ENCODE peak calls at places on chromosomes 2 and 18, in nine cellular contexts. O, V, N, Y, K, A, I, W and U are unnamed samples.

GRCh38 chr18:36354989-36355388 is 57.5 kb downstream of the FHOD3 start:
- DNase-seq in O (no peak), V (peak), N (peak), Y (peak), K (no peak), A (no peak), I (peak), W (no peak), U (no peak)

GRCh38 chr2:166091439-166091838 is 36.4 kb downstream of the SCN1A start:
- DNase-seq in O (no peak), V (peak), N (peak), Y (no peak), K (no peak), A (peak), I (no peak), W (peak), U (no peak)

GRCh38 chr2:18883626-18884456 is 294.5 kb upstream of the NT5C1B start:
- DNase-seq in O (no peak), V (no peak), N (peak), Y (peak), K (no peak), A (peak), I (peak), W (no peak), U (no peak)

GRCh38 chr2:162301151-162301804 is 17.2 kb downstream of the IFIH1 start:
- DNase-seq in O (no peak), V (peak), N (peak), Y (peak), K (no peak), A (peak), I (peak), W (peak), U (no peak)

GRCh38 chr2:60958800-60959199 is 58.7 kb upstream of the PEX13 start:
- DNase-seq in O (no peak), V (peak), N (peak), Y (peak), K (no peak), A (no peak), I (peak), W (no peak), U (peak)

GRCh38 chr2:33135645-33136044 is 188.9 kb downstream of the LTBP1 start:
- DNase-seq in O (no peak), V (no peak), N (peak), Y (peak), K (no peak), A (peak), I (no peak), W (no peak), U (no peak)

GRCh38 chr2:148989882-148990493 is 48.5 kb upstream of the LYPD6B start:
- DNase-seq in O (peak), V (peak), N (peak), Y (peak), K (peak), A (peak), I (peak), W (peak), U (peak)

GRCh38 chr2:174952607-174953006 is 52.6 kb downstream of the CHN1 start:
- DNase-seq in O (no peak), V (peak), N (peak), Y (no peak), K (no peak), A (peak), I (no peak), W (no peak), U (no peak)

GRCh38 chr2:317501-318424 is 29.9 kb upstream of the ALKAL2 start:
- DNase-seq in O (no peak), V (peak), N (peak), Y (peak), K (no peak), A (peak), I (peak), W (no peak), U (no peak)

GRCh38 chr2:203730076-203730729 is 23.8 kb downstream of the CD28 start:
- DNase-seq in O (no peak), V (peak), N (peak), Y (peak), K (no peak), A (peak), I (peak), W (no peak), U (no peak)

GRCh38 chr2:165913636-165914035 is 39.9 kb downstream of the TTC21B start:
- DNase-seq in O (no peak), V (no peak), N (no peak), Y (no peak), K (no peak), A (no peak), I (no peak), W (no peak), U (no peak)

GRCh38 chr2:60213865-60214657 is 339.4 kb downstream of the BCL11A start:
- DNase-seq in O (no peak), V (no peak), N (no peak), Y (peak), K (no peak), A (no peak), I (peak), W (no peak), U (peak)

GRCh38 chr2:9250091-9250490 is 43.5 kb downstream of the ASAP2 start:
- DNase-seq in O (no peak), V (no peak), N (no peak), Y (no peak), K (no peak), A (no peak), I (peak), W (no peak), U (no peak)

GRCh38 chr2:44286884-44287638 is 11.8 kb downstream of the SLC3A1 start:
- DNase-seq in O (no peak), V (no peak), N (no peak), Y (no peak), K (no peak), A (no peak), I (no peak), W (no peak), U (no peak)

GRCh38 chr2:151071906-151072305 is 189.8 kb downstream of the RBM43 start:
- DNase-seq in O (no peak), V (no peak), N (peak), Y (peak), K (no peak), A (no peak), I (no peak), W (no peak), U (no peak)

GRCh38 chr2:158716091-158716815 is 78.9 kb upstream of the DAPL1 start:
- DNase-seq in O (no peak), V (peak), N (no peak), Y (no peak), K (no peak), A (no peak), I (no peak), W (no peak), U (no peak)

GRCh38 chr18:3710712-3711269 is 260.8 kb downstream of the TGIF1 start:
- DNase-seq in O (no peak), V (no peak), N (no peak), Y (peak), K (no peak), A (peak), I (peak), W (no peak), U (no peak)

GRCh38 chr18:68667121-68667520 is 47.8 kb downstream of the TMX3 start:
- DNase-seq in O (no peak), V (peak), N (peak), Y (peak), K (no peak), A (peak), I (no peak), W (no peak), U (no peak)

GRCh38 chr2:8571286-8571791 is 110.5 kb upstream of the ID2 start:
- DNase-seq in O (peak), V (no peak), N (no peak), Y (no peak), K (no peak), A (no peak), I (no peak), W (no peak), U (no peak)

GRCh38 chr2:178306351-178307073 is 112.2 kb downstream of the OSBPL6 start:
- DNase-seq in O (peak), V (no peak), N (peak), Y (peak), K (peak), A (peak), I (peak), W (peak), U (no peak)

GRCh38 chr2:222352981-222353380 is 54.2 kb upstream of the PAX3 start:
- DNase-seq in O (no peak), V (no peak), N (no peak), Y (no peak), K (no peak), A (no peak), I (peak), W (no peak), U (no peak)

GRCh38 chr2:74703373-74703772 is 49.3 kb downstream of the SEMA4F start:
- DNase-seq in O (no peak), V (no peak), N (no peak), Y (no peak), K (no peak), A (peak), I (no peak), W (no peak), U (no peak)

GRCh38 chr2:66494708-66495107 is 59.8 kb downstream of the MEIS1 start:
- DNase-seq in O (no peak), V (peak), N (peak), Y (peak), K (no peak), A (peak), I (peak), W (peak), U (peak)

GRCh38 chr2:239376351-239376750 is 24.5 kb downstream of the HDAC4 start:
- DNase-seq in O (no peak), V (no peak), N (no peak), Y (no peak), K (no peak), A (no peak), I (no peak), W (no peak), U (no peak)

GRCh38 chr2:219429958-219430586 is 4.6 kb upstream of the SPEG start:
- DNase-seq in O (peak), V (no peak), N (no peak), Y (no peak), K (no peak), A (no peak), I (no peak), W (no peak), U (no peak)

GRCh38 chr2:165070089-165070488 is 114.8 kb upstream of the SLC38A11 start:
- DNase-seq in O (peak), V (no peak), N (no peak), Y (peak), K (no peak), A (no peak), I (no peak), W (no peak), U (no peak)

GRCh38 chr18:77008006-77008405 is 124.6 kb downstream of the MBP start:
- DNase-seq in O (no peak), V (no peak), N (no peak), Y (no peak), K (no peak), A (no peak), I (no peak), W (no peak), U (no peak)

GRCh38 chr2:101360229-101360628 is 27.1 kb downstream of the CREG2 start:
- DNase-seq in O (no peak), V (peak), N (peak), Y (peak), K (no peak), A (no peak), I (peak), W (no peak), U (no peak)

GRCh38 chr2:72326759-72327158 is 179.1 kb upstream of the CYP26B1 start:
- DNase-seq in O (no peak), V (peak), N (no peak), Y (peak), K (no peak), A (no peak), I (peak), W (no peak), U (no peak)

GRCh38 chr2:228516019-228516418 is 334.5 kb upstream of the SPHKAP start:
- DNase-seq in O (no peak), V (no peak), N (no peak), Y (no peak), K (no peak), A (no peak), I (no peak), W (no peak), U (no peak)

GRCh38 chr18:74819433-74820059 is 221.9 kb downstream of the ZNF407 start:
- DNase-seq in O (peak), V (no peak), N (no peak), Y (no peak), K (no peak), A (no peak), I (no peak), W (peak), U (no peak)

GRCh38 chr2:202963712-202964111 is 51.0 kb upstream of the NBEAL1 start:
- DNase-seq in O (no peak), V (no peak), N (no peak), Y (no peak), K (no peak), A (no peak), I (no peak), W (no peak), U (no peak)

GRCh38 chr2:101725515-101726192 is 28.1 kb downstream of the MAP4K4 start:
- DNase-seq in O (peak), V (no peak), N (no peak), Y (peak), K (no peak), A (no peak), I (no peak), W (peak), U (no peak)

GRCh38 chr2:197237720-197238370 is 72.7 kb downstream of the ANKRD44 start:
- DNase-seq in O (no peak), V (no peak), N (no peak), Y (no peak), K (no peak), A (no peak), I (no peak), W (no peak), U (no peak)
- H3K9ac ChIP-seq in O (no peak), V (no peak), N (no peak), Y (no peak), K (peak), A (no peak), I (no peak), W (no peak), U (no peak)

GRCh38 chr2:218298314-218298875 is 6.1 kb upstream of the TMBIM1 start:
- DNase-seq in O (no peak), V (no peak), N (no peak), Y (no peak), K (no peak), A (no peak), I (no peak), W (no peak), U (no peak)
- H3K9ac ChIP-seq in O (no peak), V (no peak), N (no peak), Y (no peak), K (no peak), A (no peak), I (peak), W (no peak), U (peak)

GRCh38 chr2:43224131-43224570 is 2.3 kb downstream of the ZFP36L2 start:
- DNase-seq in O (peak), V (peak), N (peak), Y (peak), K (no peak), A (peak), I (peak), W (peak), U (no peak)
- H3K9ac ChIP-seq in O (peak), V (peak), N (peak), Y (peak), K (peak), A (peak), I (peak), W (peak), U (peak)

DNA sequence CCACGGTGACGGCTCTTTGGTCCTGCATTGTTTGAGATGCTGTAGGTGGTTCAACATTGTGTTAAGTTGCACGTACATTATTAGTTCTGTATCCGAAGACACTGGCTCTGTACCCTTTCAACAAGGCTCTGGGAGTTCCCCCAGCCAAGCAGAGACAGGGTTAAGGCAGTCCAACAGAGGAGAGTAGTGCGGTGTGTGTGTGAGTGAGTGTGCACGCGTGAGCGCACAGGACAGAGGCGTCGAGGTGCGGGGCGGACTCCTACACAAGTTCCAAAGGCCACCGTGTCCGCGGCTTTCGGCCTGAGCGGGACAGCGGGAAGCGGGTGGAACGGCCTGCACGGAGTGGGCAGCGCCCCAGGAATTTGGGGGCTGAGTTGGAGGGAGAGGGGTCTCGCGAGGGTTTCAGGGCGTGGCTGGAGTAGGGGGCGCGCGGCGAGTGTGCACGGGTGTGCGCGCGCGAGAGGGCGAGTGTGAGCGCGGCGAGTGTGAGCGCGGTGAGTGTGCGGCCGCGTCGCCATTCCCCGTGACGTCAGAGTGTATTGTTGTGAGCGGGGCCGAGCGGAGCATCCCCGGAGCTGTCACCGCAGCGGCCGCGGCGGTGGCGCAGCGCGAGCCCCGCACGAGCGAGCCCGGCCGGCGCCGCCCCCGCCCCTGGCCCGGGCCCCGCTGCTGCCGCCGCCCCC is at the start of gene ASXL3:
- DNase-seq in O (peak), V (peak), N (no peak), Y (peak), K (no peak), A (peak), I (no peak), W (no peak), U (no peak)
- H3K9ac ChIP-seq in O (peak), V (peak), N (peak), Y (no peak), K (no peak), A (peak), I (no peak), W (no peak), U (no peak)

GRCh38 chr2:240386321-240386720 is 49.1 kb upstream of the GPC1 start:
- DNase-seq in O (no peak), V (no peak), N (no peak), Y (no peak), K (no peak), A (no peak), I (no peak), W (no peak), U (no peak)

GRCh38 chr2:240388471-240389301 is 46.8 kb upstream of the GPC1 start:
- DNase-seq in O (no peak), V (no peak), N (no peak), Y (no peak), K (no peak), A (no peak), I (no peak), W (no peak), U (no peak)

GRCh38 chr2:240387325-240387668 is 48.2 kb upstream of the GPC1 start:
- DNase-seq in O (no peak), V (no peak), N (no peak), Y (no peak), K (no peak), A (no peak), I (no peak), W (no peak), U (no peak)

GRCh38 chr2:240389302-240389805 is 46.1 kb upstream of the GPC1 start:
- DNase-seq in O (no peak), V (no peak), N (no peak), Y (no peak), K (no peak), A (no peak), I (no peak), W (no peak), U (no peak)

GRCh38 chr2:240387669-240388358 is 47.6 kb upstream of the GPC1 start:
- DNase-seq in O (no peak), V (peak), N (peak), Y (peak), K (no peak), A (peak), I (peak), W (peak), U (no peak)
- H3K9ac ChIP-seq in O (no peak), V (peak), N (peak), Y (peak), K (no peak), A (peak), I (no peak), W (no peak), U (no peak)

GRCh38 chr2:110682872-110683271 is 5.0 kb upstream of the BUB1 start:
- DNase-seq in O (no peak), V (no peak), N (no peak), Y (no peak), K (no peak), A (no peak), I (no peak), W (no peak), U (no peak)

GRCh38 chr2:110679337-110679707 is 1.5 kb upstream of the BUB1 start:
- DNase-seq in O (no peak), V (peak), N (no peak), Y (peak), K (no peak), A (peak), I (no peak), W (peak), U (no peak)

GRCh38 chr2:110679865-110680264 is 2.0 kb upstream of the BUB1 start:
- DNase-seq in O (no peak), V (no peak), N (no peak), Y (no peak), K (no peak), A (no peak), I (no peak), W (no peak), U (no peak)

GRCh38 chr2:110678457-110679336 is 834 bp upstream of the BUB1 start:
- DNase-seq in O (no peak), V (peak), N (peak), Y (peak), K (no peak), A (peak), I (peak), W (peak), U (no peak)

GRCh38 chr2:110682267-110682666 is 4.4 kb upstream of the BUB1 start:
- DNase-seq in O (no peak), V (no peak), N (no peak), Y (no peak), K (no peak), A (no peak), I (no peak), W (no peak), U (no peak)
- H3K9ac ChIP-seq in O (no peak), V (no peak), N (no peak), Y (no peak), K (no peak), A (no peak), I (no peak), W (no peak), U (no peak)

GRCh38 chr18:48934400-48934707 is 16.4 kb downstream of the SMAD7 start:
- DNase-seq in O (no peak), V (no peak), N (no peak), Y (peak), K (no peak), A (no peak), I (no peak), W (no peak), U (no peak)
- H3K9ac ChIP-seq in O (no peak), V (peak), N (peak), Y (peak), K (peak), A (no peak), I (peak), W (peak), U (peak)

DNA sequence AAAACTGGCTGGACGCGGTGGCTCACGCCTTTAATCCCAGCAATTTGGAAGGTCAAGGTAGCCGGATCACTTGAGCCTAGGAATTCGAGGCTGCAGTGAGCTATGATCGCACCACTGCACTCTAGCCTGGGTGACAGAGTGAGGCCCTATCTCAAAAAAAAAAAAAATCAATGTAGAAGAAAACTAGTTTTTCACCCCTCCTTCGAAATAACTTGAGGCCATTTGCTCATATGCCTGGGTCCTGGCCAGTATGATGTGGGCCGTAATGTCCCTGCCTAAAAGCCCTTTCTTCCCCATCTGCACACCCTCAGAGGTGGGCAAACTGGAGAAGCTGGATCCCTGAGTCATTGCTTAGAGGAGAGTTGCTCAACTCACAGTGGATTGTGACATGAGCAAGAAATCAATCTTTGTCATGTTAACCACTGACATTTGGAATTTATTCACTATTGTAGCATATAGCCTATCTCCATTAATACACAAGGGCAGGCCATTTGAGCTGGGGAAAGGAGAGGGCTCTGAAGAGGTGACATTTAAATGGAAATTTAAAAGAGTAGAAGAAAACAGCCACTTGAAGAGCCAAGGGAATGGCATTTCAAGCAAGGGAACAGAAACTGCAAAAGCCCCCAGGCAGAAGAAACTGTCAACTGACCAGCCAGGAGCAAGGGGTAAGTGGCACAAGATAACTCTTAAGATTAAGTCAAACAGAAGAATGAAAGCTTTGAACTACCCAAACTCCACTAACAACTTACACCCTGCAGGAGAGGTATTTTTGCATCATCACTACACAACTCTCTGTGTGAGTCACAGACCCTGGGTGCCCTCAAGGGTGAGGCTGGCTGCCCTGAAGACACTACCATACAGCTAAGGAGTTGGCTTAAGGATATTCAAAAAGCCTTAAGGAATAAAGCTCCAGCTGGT is 7.6 kb upstream of the METTL21A start:
- DNase-seq in O (no peak), V (peak), N (peak), Y (peak), K (no peak), A (peak), I (peak), W (peak), U (no peak)
- H3K9ac ChIP-seq in O (no peak), V (no peak), N (no peak), Y (no peak), K (no peak), A (no peak), I (no peak), W (peak), U (no peak)

GRCh38 chr2:240820014-240820606 is at the start of gene KIF1A:
- DNase-seq in O (peak), V (no peak), N (no peak), Y (no peak), K (no peak), A (no peak), I (no peak), W (no peak), U (no peak)
- H3K9ac ChIP-seq in O (peak), V (no peak), N (no peak), Y (no peak), K (no peak), A (no peak), I (no peak), W (no peak), U (no peak)